ENCODE peak calls at places on chromosome 21, in eight cellular contexts. X is hepatocyte, F is HCT116, H is fibroblast of lung, D is esophagus muscularis mucosa, W is PC-3, R is left ventricle myocardium inferior, J is tibial artery. V is an unnamed sample. For H3K4me1, the result is how much of the 10 kb centered on the place peaks cover.

GRCh38 chr21:46096997-46097825 is 701 bp upstream of the COL6A2 start:
- DNase-seq in X (peak), D (peak), F (no peak), H (no peak), R (no peak), J (peak), W (no peak), V (peak)

GRCh38 chr21:46191257-46191685 is 7.0 kb upstream of the SPATC1L start:
- DNase-seq in R (no peak), F (no peak), X (peak), D (no peak), H (peak), J (peak), W (peak), V (peak)

GRCh38 chr21:45104560-45104959 is 30.2 kb downstream of the ADARB1 start:
- DNase-seq in W (peak), X (no peak), F (no peak), J (no peak), R (peak), H (no peak), D (no peak), V (no peak)

GRCh38 chr21:32886339-32886738 is 114.8 kb upstream of the PAXBP1 start:
- DNase-seq in R (no peak), F (no peak), X (no peak), W (peak), D (no peak), H (no peak), J (no peak), V (no peak)

GRCh38 chr21:28788030-28788429 is 204.6 kb downstream of the LTN1 start:
- DNase-seq in R (no peak), J (no peak), H (no peak), X (no peak), W (no peak), D (no peak), F (no peak), V (no peak)

GRCh38 chr21:22209304-22209700 is 1211.1 kb downstream of the NCAM2 start:
- DNase-seq in W (no peak), F (no peak), X (no peak), R (no peak), D (no peak), J (no peak), H (no peak), V (no peak)

GRCh38 chr21:17257784-17258183 is 255.1 kb upstream of the CXADR start:
- DNase-seq in J (no peak), F (no peak), D (no peak), R (no peak), X (no peak), W (peak), H (peak), V (no peak)

GRCh38 chr21:29625990-29626389 is 313.8 kb downstream of the GRIK1 start:
- DNase-seq in F (no peak), X (no peak), H (no peak), W (no peak), D (no peak), J (no peak), R (no peak), V (no peak)

GRCh38 chr21:16304700-16305099 is 574.9 kb downstream of the USP25 start:
- DNase-seq in F (no peak), D (no peak), J (no peak), W (no peak), H (no peak), X (no peak), R (no peak), V (no peak)

GRCh38 chr21:22813201-22813600 is 1815.0 kb downstream of the NCAM2 start:
- DNase-seq in H (no peak), D (no peak), W (no peak), J (no peak), F (no peak), R (no peak), X (no peak), V (no peak)

GRCh38 chr21:20729376-20729775 is 268.8 kb upstream of the NCAM2 start:
- DNase-seq in J (no peak), D (no peak), W (peak), H (peak), F (no peak), R (no peak), X (no peak), V (no peak)

GRCh38 chr21:46295177-46295711 is 9.1 kb downstream of the YBEY start:
- DNase-seq in D (no peak), H (peak), X (no peak), J (no peak), R (peak), F (no peak), W (no peak), V (no peak)

GRCh38 chr21:28811860-28812259 is 180.8 kb downstream of the LTN1 start:
- DNase-seq in F (no peak), D (no peak), J (no peak), X (no peak), H (no peak), R (no peak), W (no peak), V (no peak)

GRCh38 chr21:38669186-38669585 is 136.5 kb upstream of the ETS2 start:
- DNase-seq in R (no peak), J (no peak), W (peak), D (no peak), F (no peak), H (peak), X (peak), V (no peak)

GRCh38 chr21:32359719-32360260 is 33.0 kb downstream of the URB1 start:
- DNase-seq in F (peak), W (peak), R (no peak), D (no peak), X (no peak), H (no peak), J (no peak), V (peak)

GRCh38 chr21:36148886-36149285 is 7.7 kb upstream of the DOP1B start:
- DNase-seq in R (no peak), X (no peak), F (no peak), H (no peak), D (no peak), W (no peak), J (no peak), V (no peak)

GRCh38 chr21:39073717-39074116 is 109.5 kb downstream of the PSMG1 start:
- DNase-seq in J (peak), D (no peak), W (no peak), H (no peak), X (no peak), F (no peak), R (no peak), V (no peak)

GRCh38 chr21:29316029-29316742 is 17.5 kb downstream of the BACH1 start:
- DNase-seq in R (no peak), X (no peak), H (no peak), W (no peak), F (no peak), D (no peak), J (no peak), V (no peak)

DNA sequence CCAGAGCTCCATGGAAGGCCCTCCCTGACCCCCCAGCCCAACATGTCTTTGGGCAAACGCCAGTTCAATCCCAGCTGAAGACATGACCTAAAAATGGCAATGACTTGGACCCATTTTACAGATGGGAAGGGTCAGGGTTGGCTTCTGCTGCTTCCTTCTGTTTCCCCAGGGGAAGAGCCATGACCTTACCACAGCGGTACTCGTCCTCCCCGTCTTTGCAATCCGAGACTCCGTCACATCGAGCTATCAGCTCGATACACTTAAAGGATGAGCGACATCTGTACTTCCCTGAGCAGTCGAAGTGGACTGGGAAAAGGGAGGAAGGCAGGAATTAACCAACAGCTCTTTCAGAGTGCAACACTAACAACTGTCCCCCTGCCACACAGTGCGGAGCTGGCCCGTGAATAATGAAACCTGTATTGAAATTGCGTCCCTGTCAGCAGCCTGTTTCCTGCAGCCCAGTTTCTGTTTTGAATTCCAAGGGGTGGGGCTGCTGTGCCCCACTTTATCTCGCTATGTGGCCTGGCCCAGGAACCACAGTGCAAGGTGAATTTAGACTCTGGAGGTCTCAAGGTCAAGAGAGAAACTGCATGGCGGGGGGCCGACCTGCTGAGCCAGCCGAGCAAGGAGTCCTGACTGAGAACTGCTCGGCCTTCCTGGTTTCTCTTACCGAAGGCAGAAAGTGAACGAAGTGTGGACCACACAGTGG is 7.0 kb downstream of the TMPRSS3 start:
- DNase-seq in W (no peak), R (no peak), D (no peak), J (no peak), X (no peak), F (no peak), H (no peak), V (no peak)
- H3K4me3 ChIP-seq in W (no peak), R (peak), D (no peak), J (no peak), X (no peak), F (no peak), H (no peak), V (no peak)

DNA sequence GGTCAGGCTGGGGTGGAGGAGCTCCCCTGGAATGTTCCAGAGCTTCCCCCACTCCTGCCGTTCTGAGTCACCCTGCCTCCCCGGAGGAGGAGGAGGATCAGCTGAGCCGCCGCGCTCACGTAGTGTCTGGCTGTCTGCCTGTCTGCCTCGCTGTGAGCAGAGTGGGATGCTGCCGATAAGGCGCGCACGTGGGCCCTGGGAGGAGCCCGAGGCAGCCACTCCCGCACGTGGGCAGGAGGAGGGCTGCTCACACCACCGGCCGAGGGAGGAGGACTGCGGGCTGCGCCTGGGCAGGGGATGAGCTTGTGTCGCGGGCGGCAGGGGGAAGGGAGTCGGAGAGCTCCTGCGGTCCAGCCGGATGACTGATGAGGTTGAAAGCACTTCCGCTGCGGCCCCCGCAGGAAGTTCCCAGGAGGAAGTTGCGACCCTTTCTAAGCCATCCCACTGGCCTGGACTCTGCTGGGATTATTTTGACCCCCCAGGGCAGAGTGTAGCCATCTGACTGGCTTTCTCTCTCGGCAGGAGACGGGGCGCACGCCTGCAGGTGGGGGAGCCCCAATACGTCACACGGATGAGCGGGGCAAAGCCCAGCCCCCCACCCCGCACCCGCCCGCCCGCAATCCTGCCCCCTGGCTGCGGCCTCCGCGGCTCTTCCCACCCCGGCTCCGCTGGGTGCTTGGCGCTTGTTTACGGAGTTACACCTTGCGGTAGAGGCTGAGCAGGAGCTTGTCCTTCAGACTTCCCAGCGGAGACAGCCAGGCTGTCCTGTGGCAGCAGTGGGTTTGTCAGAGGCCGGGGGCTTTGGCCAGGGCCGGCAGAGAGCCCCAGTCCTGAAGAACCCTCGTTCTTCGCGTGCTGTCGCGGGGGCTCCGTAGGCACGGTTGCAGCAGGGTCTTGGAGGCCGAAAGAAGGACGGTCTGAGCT is 9.8 kb downstream of the PDXK start:
- DNase-seq in J (peak), F (peak), R (peak), W (peak), X (peak), H (peak), D (peak), V (peak)
- H3K4me1 ChIP-seq in J (under half), F (half or more), R (half or more), W (half or more), X (half or more), H (under half), D (half or more), V (half or more)

DNA sequence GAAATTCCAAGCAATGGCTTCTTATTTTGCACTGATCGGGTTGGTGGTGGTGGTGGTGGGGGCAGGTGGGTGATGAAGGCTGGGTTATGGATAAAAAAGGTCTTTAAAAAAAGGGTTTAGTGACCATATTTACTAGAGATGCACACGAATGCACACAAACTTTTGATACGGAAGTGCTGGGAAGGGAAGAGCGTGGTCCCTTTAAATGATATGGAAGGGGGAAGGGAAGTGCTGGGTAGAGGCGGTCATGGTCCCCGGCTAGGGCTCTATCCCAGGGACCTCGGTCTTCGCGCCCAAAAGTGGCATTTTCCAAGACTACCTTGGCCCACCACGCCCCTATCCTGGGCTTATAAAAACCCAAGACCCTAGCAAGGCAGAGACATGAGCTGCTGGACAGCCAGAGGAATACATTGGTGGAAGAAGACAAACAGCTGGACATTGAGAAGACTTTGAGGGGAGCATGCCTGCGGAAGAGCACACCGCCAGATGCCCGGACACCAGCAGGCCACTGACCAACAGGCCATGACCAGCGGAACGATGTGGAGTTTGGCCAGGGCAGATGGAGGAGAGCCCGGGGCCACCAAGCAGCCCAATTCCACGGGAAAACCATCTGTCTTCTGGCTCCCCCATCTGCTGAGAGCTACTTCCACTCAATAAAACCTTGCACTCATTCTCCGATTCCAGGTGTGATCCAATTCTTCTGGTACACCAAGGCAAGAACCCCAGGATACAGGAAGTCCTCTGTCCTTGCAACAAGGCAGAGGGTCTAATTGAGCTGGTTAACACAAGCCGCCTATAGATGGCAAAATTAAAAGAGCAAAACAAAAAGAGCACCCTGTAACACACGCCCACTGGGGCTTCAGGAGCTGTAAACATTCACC is 1720.2 kb downstream of the MRPL39 start:
- DNase-seq in W (no peak), R (no peak), H (no peak), J (no peak), F (no peak), D (no peak), X (no peak), V (no peak)
- H3K4me3 ChIP-seq in W (no peak), R (no peak), H (no peak), J (no peak), F (no peak), D (no peak), X (no peak), V (no peak)

GRCh38 chr21:41316641-41317392 is at the start of gene FAM3B:
- DNase-seq in H (no peak), X (peak), F (no peak), R (no peak), D (no peak), W (no peak), J (no peak), V (no peak)

GRCh38 chr21:41318218-41318617 is 1.6 kb downstream of the FAM3B start:
- DNase-seq in W (no peak), D (no peak), F (no peak), J (no peak), X (no peak), R (no peak), H (no peak), V (no peak)

GRCh38 chr21:41316200-41316599 is 401 bp upstream of the FAM3B start:
- DNase-seq in H (no peak), J (no peak), X (no peak), W (no peak), F (no peak), D (no peak), R (no peak), V (no peak)

GRCh38 chr21:41315726-41316125 is 875 bp upstream of the FAM3B start:
- DNase-seq in J (no peak), F (no peak), R (no peak), D (no peak), X (no peak), W (no peak), H (no peak), V (no peak)

GRCh38 chr21:41317458-41317857 is 857 bp downstream of the FAM3B start:
- DNase-seq in W (no peak), R (no peak), H (no peak), D (no peak), X (no peak), F (no peak), J (no peak), V (no peak)
- H3K4me1 ChIP-seq in W (under half), R (under half), H (under half), D (under half), X (under half), F (under half), J (under half), V (under half)

DNA sequence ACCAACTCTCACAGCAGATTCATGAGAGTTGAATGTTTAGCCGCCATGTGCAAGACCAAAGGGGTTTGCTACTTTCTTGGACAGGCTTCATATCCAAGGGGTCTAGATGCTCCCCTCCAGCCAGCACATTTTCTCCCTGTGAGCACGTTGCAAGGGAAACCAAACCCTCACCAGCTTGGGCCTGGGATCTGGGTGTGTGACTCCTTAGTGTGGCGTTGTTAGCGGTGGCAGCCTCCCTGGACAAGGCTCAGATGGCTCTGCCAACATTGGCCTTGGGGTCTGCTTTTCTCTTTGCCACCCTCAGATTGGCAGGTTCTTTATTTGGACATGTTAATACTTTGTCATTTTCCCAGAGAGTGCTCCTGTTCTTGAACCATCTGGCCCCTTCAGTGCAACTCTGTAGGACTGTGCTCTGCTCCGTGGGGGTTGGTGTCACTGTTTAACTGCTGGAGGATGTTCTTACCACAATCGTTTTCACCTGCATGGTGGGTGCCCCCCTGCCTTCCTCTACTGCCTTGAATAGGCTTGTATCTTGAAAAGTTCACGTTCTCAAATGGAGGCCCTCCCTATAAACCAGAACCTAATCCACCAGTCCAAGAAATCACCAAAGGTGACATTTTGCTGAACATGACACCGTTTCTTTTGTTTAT is 13.4 kb downstream of the ABCG1 start:
- DNase-seq in H (no peak), J (no peak), R (no peak), X (no peak), F (no peak), W (no peak), D (no peak), V (no peak)
- H3K4me3 ChIP-seq in H (no peak), J (no peak), R (no peak), X (no peak), F (no peak), W (no peak), D (no peak), V (no peak)

DNA sequence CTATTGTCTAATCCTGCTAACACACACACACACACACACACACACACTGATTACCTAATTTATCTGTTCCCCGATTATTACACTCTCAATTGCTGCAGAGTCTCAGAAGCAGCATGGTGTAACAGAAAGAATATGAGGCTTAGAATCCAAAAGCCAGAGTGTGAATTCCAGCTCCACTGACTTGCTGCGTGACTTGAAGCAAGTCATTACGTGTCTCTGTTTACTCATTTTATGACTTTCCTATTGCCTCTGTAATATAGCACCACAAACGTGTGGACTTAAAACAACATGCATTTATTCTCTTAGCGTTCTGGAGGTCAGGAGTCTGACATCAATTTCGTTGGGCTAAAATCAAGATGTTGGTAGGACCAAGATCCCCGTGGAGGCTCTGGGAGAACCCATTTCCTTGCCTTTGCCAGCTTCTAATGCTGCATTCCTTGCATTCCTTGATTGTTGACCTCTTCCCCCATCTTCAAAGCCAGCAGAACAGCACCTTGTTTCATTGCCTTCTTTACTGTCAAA is 55.9 kb upstream of the ATP5PO start:
- DNase-seq in F (no peak), J (no peak), X (peak), R (no peak), H (peak), W (peak), D (no peak), V (no peak)
- H3K4me1 ChIP-seq in F (under half), J (under half), X (under half), R (half or more), H (under half), W (half or more), D (under half), V (under half)

DNA sequence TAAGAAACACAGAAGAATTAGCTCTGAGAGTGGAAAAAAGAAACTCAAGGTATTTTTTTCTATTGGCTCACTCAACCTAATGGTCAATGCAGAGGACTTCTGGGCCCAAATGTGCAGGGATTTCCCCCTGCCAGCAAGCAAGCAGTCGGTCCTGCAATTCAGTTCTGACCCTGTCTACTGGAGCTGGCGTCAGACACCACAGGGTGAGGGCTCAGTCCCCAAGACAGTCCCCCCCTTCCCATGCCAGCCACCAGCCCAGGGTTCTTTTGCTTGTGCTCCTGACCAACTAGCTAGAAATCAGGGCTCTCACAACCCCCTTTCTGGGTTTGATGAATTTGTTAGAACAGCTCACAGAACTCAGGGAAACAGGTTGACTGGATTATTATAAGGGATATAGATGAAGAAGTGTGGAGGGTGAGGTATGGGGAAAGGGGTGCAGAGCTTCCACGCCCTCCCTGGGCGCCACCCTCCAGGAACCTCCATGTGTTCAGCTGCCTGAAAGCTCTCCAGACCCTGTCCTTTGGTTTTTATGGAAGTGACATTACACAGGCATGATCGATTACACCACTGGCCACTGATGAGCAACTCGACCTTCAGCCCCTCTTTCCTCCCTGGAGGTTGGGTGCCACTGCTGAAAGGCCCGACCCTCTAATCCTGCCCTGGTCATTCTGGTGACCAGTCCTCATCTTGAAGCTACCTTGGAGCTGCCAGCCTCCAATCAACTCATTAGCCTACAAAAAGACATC is 22.5 kb upstream of the PWP2 start:
- DNase-seq in F (no peak), R (no peak), D (no peak), W (no peak), H (no peak), J (no peak), X (no peak), V (peak)
- H3K4me3 ChIP-seq in F (no peak), R (peak), D (no peak), W (no peak), H (no peak), J (no peak), X (no peak), V (no peak)